ENCODE peak calls at places on chromosome 4, in nine cellular contexts. M, X, Z, V, A, K, T, B and W are unnamed samples.

GRCh38 chr4:8168832-8169598 is 10.4 kb upstream of the ABLIM2 start:
- DNase-seq in X (no peak), K (no peak), T (no peak), V (no peak), B (no peak), Z (no peak), A (no peak), M (no peak), W (no peak)

GRCh38 chr4:120007171-120007894 is 59.3 kb downstream of the MAD2L1 start:
- DNase-seq in K (no peak), B (no peak), M (no peak), Z (peak), A (peak), T (no peak), V (no peak), X (no peak), W (no peak)

GRCh38 chr4:78800965-78801364 is 24.8 kb downstream of the BMP2K start:
- DNase-seq in Z (no peak), X (no peak), B (no peak), M (no peak), T (no peak), K (no peak), A (no peak), V (no peak), W (no peak)

GRCh38 chr4:10893417-10893816 is 208.8 kb upstream of the CLNK start:
- DNase-seq in V (no peak), A (peak), T (no peak), B (no peak), M (no peak), K (no peak), Z (no peak), X (no peak), W (no peak)

GRCh38 chr4:112889619-112890294 is 159.7 kb upstream of the ANK2 start:
- DNase-seq in T (no peak), X (no peak), A (no peak), M (no peak), V (no peak), Z (peak), K (no peak), B (no peak), W (no peak)

GRCh38 chr4:121462660-121463261 is 81.9 kb upstream of the QRFPR start:
- DNase-seq in V (peak), B (no peak), A (peak), Z (peak), T (no peak), K (peak), M (peak), X (no peak), W (no peak)

GRCh38 chr4:53583513-53583912 is 7.8 kb downstream of the LNX1 start:
- DNase-seq in T (no peak), Z (no peak), M (no peak), A (no peak), X (no peak), K (no peak), B (no peak), V (no peak), W (no peak)

GRCh38 chr4:113541933-113542332 is 219.6 kb downstream of the CAMK2D start:
- DNase-seq in B (no peak), K (no peak), M (no peak), A (no peak), X (no peak), V (no peak), T (no peak), Z (no peak), W (no peak)

GRCh38 chr4:71460368-71460767 is 121.5 kb downstream of the SLC4A4 start:
- DNase-seq in X (no peak), B (no peak), M (no peak), V (no peak), K (no peak), T (no peak), Z (peak), A (peak), W (no peak)

GRCh38 chr4:102761478-102761790 is 666 bp upstream of the MANBA start:
- DNase-seq in V (no peak), K (no peak), B (peak), A (peak), Z (no peak), T (peak), X (peak), M (no peak), W (no peak)

GRCh38 chr4:77047037-77047436 is 28.8 kb downstream of the CCNI start:
- DNase-seq in X (no peak), M (no peak), A (peak), V (no peak), K (peak), Z (no peak), B (no peak), T (no peak), W (no peak)

GRCh38 chr4:115234405-115235093 is 121.1 kb upstream of the NDST4 start:
- DNase-seq in Z (no peak), X (no peak), M (no peak), V (no peak), A (peak), T (no peak), K (no peak), B (no peak), W (no peak)

GRCh38 chr4:188031751-188032150 is 36.2 kb downstream of the ZFP42 start:
- DNase-seq in Z (no peak), T (no peak), K (no peak), X (no peak), M (no peak), V (no peak), B (no peak), A (no peak), W (no peak)

GRCh38 chr4:80142396-80143304 is 54.7 kb upstream of the PRDM8 start:
- DNase-seq in X (no peak), T (no peak), Z (no peak), M (no peak), K (no peak), A (peak), V (no peak), B (no peak), W (no peak)

GRCh38 chr4:153676984-153677383 is 7.1 kb upstream of the TLR2 start:
- DNase-seq in M (no peak), T (no peak), V (no peak), Z (peak), X (no peak), K (peak), B (no peak), A (peak), W (no peak)

GRCh38 chr4:16442296-16442695 is 216.0 kb upstream of the TAPT1 start:
- DNase-seq in A (peak), K (no peak), T (no peak), X (no peak), V (no peak), B (no peak), M (no peak), Z (no peak), W (no peak)

GRCh38 chr4:123832173-123833026 is 435.8 kb downstream of the SPRY1 start:
- DNase-seq in K (peak), V (no peak), X (no peak), A (peak), M (no peak), Z (peak), T (peak), B (no peak), W (peak)

GRCh38 chr4:25551608-25552007 is 104.0 kb upstream of the SLC34A2 start:
- DNase-seq in M (no peak), A (peak), B (no peak), X (no peak), K (no peak), V (no peak), Z (no peak), T (no peak), W (no peak)

GRCh38 chr4:7313361-7313811 is 121.0 kb downstream of the SORCS2 start:
- DNase-seq in B (peak), T (peak), A (no peak), V (no peak), X (no peak), M (no peak), K (no peak), Z (no peak), W (no peak)

GRCh38 chr4:114132830-114133229 is 153.4 kb upstream of the ARSJ start:
- DNase-seq in K (no peak), V (no peak), A (peak), T (no peak), B (no peak), M (no peak), X (no peak), Z (no peak), W (no peak)